ENCODE peak calls at places on chromosomes 16 and 17, in seven cellular contexts. B is anterior cingulate cortex; J is ecto neural progenitor cell; P is stomach; K is stimulated activated CD4-positive, alpha-beta T cell treated with anti-CD3 and anti-CD28 coated beads, Interleukin-1b, Interleukin-23, amount 100 ng/mL, for 1 hour; X is ascending aorta; N is neuronal stem cell. S is an unnamed sample.

GRCh38 chr16:49700928-49701685 is 154.8 kb downstream of the ZNF423 start:
- DNase-seq in B (no peak), J (no peak), P (no peak), K (no peak), X (no peak), N (no peak), S (no peak)

GRCh38 chr17:4514206-4514605 is 15.5 kb downstream of the SPNS2 start:
- DNase-seq in B (no peak), J (no peak), P (peak), K (no peak), X (no peak), N (no peak), S (no peak)

GRCh38 chr16:48011888-48012658 is 143.7 kb downstream of the ABCC12 start:
- DNase-seq in B (no peak), J (no peak), P (no peak), K (no peak), X (no peak), N (no peak), S (no peak)

GRCh38 chr16:1054660-1055556 is 17.6 kb upstream of the SSTR5 start:
- DNase-seq in B (no peak), J (peak), P (peak), K (peak), X (no peak), N (peak), S (peak)

GRCh38 chr16:15674571-15674970 is 24.5 kb downstream of the NDE1 start:
- DNase-seq in B (no peak), J (no peak), P (no peak), K (no peak), X (no peak), N (no peak), S (no peak)

GRCh38 chr16:80518436-80518835 is 22.4 kb upstream of the DYNLRB2 start:
- DNase-seq in B (no peak), J (no peak), P (no peak), K (no peak), X (no peak), N (no peak), S (peak)

GRCh38 chr17:81391964-81392908 is 3.0 kb upstream of the BAHCC1 start:
- DNase-seq in B (no peak), J (no peak), P (no peak), K (no peak), X (peak), N (no peak), S (no peak)

GRCh38 chr16:68529931-68530667 is 9.0 kb upstream of the ZFP90 start:
- DNase-seq in B (peak), J (peak), P (peak), K (peak), X (peak), N (peak), S (peak)

GRCh38 chr16:54489225-54489781 is 202.7 kb upstream of the IRX3 start:
- DNase-seq in B (no peak), J (no peak), P (peak), K (no peak), X (no peak), N (no peak), S (no peak)

GRCh38 chr17:78839762-78840529 is 668 bp downstream of the USP36 start:
- DNase-seq in B (no peak), J (no peak), P (peak), K (no peak), X (peak), N (peak), S (peak)

GRCh38 chr16:66703359-66704215 is 7.0 kb upstream of the CMTM4 start:
- DNase-seq in B (no peak), J (no peak), P (no peak), K (no peak), X (no peak), N (no peak), S (peak)

GRCh38 chr16:66588981-66589713 is 9.9 kb downstream of the CMTM2 start:
- DNase-seq in B (no peak), J (no peak), P (peak), K (no peak), X (no peak), N (no peak), S (peak)

GRCh38 chr17:57756941-57757340 is 11.8 kb upstream of the CCDC182 start:
- DNase-seq in B (no peak), J (no peak), P (no peak), K (no peak), X (no peak), N (no peak), S (no peak)

GRCh38 chr17:16287563-16288027 is 65.7 kb downstream of the CENPV start:
- DNase-seq in B (no peak), J (no peak), P (peak), K (no peak), X (peak), N (no peak), S (peak)

GRCh38 chr17:77899494-77899893 is 59.0 kb upstream of the TNRC6C start:
- DNase-seq in B (no peak), J (no peak), P (no peak), K (no peak), X (no peak), N (no peak), S (no peak)

GRCh38 chr17:41178341-41178740 is 320 bp upstream of the KRTAP4-2 start:
- DNase-seq in B (no peak), J (no peak), P (no peak), K (no peak), X (no peak), N (no peak), S (peak)

GRCh38 chr16:29892458-29892813 is 6.9 kb downstream of the SEZ6L2 start:
- DNase-seq in B (no peak), J (no peak), P (no peak), K (no peak), X (no peak), N (no peak), S (no peak)

GRCh38 chr17:66526827-66527226 is 224.4 kb downstream of the PRKCA start:
- DNase-seq in B (no peak), J (peak), P (no peak), K (no peak), X (no peak), N (no peak), S (no peak)

GRCh38 chr17:54882371-54882770 is 18.3 kb upstream of the TOM1L1 start:
- DNase-seq in B (no peak), J (no peak), P (no peak), K (no peak), X (no peak), N (no peak), S (peak)

GRCh38 chr16:86462334-86463084 is 47.8 kb upstream of the FOXF1 start:
- DNase-seq in B (no peak), J (no peak), P (no peak), K (no peak), X (no peak), N (no peak), S (no peak)

GRCh38 chr16:50323335-50324011 is 45.3 kb downstream of the BRD7 start:
- DNase-seq in B (no peak), J (no peak), P (no peak), K (no peak), X (peak), N (no peak), S (no peak)

GRCh38 chr17:2266045-2266864 is 37.3 kb downstream of the SMG6 start:
- DNase-seq in B (no peak), J (no peak), P (peak), K (peak), X (peak), N (no peak), S (no peak)

GRCh38 chr16:84367750-84368320 is 503 bp upstream of the ATP2C2 start:
- DNase-seq in B (no peak), J (peak), P (peak), K (no peak), X (no peak), N (no peak), S (peak)

GRCh38 chr16:83298541-83298940 is 509.2 kb upstream of the HSBP1 start:
- DNase-seq in B (no peak), J (no peak), P (no peak), K (no peak), X (no peak), N (no peak), S (no peak)

GRCh38 chr16:11283820-11284248 is 2.7 kb upstream of the PRM1 start:
- DNase-seq in B (no peak), J (no peak), P (no peak), K (no peak), X (no peak), N (no peak), S (no peak)

GRCh38 chr16:24645739-24646645 is 83.5 kb upstream of the TNRC6A start:
- DNase-seq in B (no peak), J (no peak), P (no peak), K (no peak), X (peak), N (no peak), S (peak)

GRCh38 chr17:76432712-76433336 is 20.1 kb downstream of the UBE2O start:
- DNase-seq in B (no peak), J (no peak), P (no peak), K (no peak), X (no peak), N (no peak), S (no peak)

GRCh38 chr16:84821179-84821578 is 1.4 kb downstream of the CRISPLD2 start:
- DNase-seq in B (no peak), J (no peak), P (no peak), K (no peak), X (no peak), N (no peak), S (no peak)

GRCh38 chr16:879986-880385 is 79.5 kb upstream of the GNG13 start:
- DNase-seq in B (no peak), J (no peak), P (no peak), K (no peak), X (no peak), N (no peak), S (no peak)

GRCh38 chr17:410674-411401 is 58.2 kb upstream of the RPH3AL start:
- DNase-seq in B (no peak), J (peak), P (no peak), K (no peak), X (no peak), N (peak), S (no peak)

GRCh38 chr16:12356622-12357365 is 380.3 kb downstream of the SNX29 start:
- DNase-seq in B (no peak), J (no peak), P (no peak), K (no peak), X (no peak), N (no peak), S (no peak)

GRCh38 chr17:67605259-67605912 is 112.3 kb upstream of the NOL11 start:
- DNase-seq in B (no peak), J (no peak), P (peak), K (no peak), X (no peak), N (no peak), S (no peak)